ENCODE peak calls at places on chromosomes 7 and 10, in eight cellular contexts. Q is fibroblast of lung, X is GM23338, F is OCI-LY7, G is IMR-90, O is neural progenitor cell, D is PC-9, C is PC-3. S is an unnamed sample.

GRCh38 chr7:159141660-159142059 is 3.0 kb downstream of the VIPR2 start:
- DNase-seq in Q (no peak), X (peak; percentile 55), C (no peak), D (no peak), G (no peak), F (no peak), O (peak; percentile 45), S (no peak)

GRCh38 chr7:158687406-158687805 is 17.2 kb downstream of the NCAPG2 start:
- DNase-seq in Q (no peak), C (no peak), G (no peak), D (no peak), O (no peak), F (no peak), X (no peak), S (no peak)

GRCh38 chr7:41188163-41189130 is 514.4 kb downstream of the INHBA start:
- DNase-seq in X (peak; percentile 3), O (no peak), C (peak; percentile 90), F (no peak), D (peak; percentile 99), Q (peak; percentile 91), G (peak; percentile 88), S (peak; percentile 94)

GRCh38 chr7:142089035-142089434 is 22.5 kb upstream of the MGAM2 start:
- DNase-seq in Q (no peak), O (no peak), G (no peak), X (peak; percentile 3), F (no peak), C (no peak), D (no peak), S (no peak)

GRCh38 chr7:44999245-45000095 is 531 bp upstream of the CCM2 start:
- DNase-seq in C (peak; percentile 98), Q (peak; percentile 99), G (peak; percentile 99), F (peak; percentile 100), D (peak; percentile 98), O (peak; percentile 99), X (peak; percentile 99), S (peak; percentile 100)

GRCh38 chr7:79540592-79540991 is 87.1 kb upstream of the MAGI2 start:
- DNase-seq in F (no peak), Q (no peak), C (no peak), G (no peak), X (no peak), D (no peak), O (no peak), S (no peak)

GRCh38 chr7:104973909-104974415 is 40.0 kb upstream of the KMT2E start:
- DNase-seq in Q (peak; percentile 94), C (no peak), F (no peak), G (peak; percentile 92), D (no peak), X (no peak), O (no peak), S (peak; percentile 94)

GRCh38 chr10:79422178-79422892 is 23.1 kb downstream of the ZCCHC24 start:
- DNase-seq in F (no peak), C (no peak), Q (peak; percentile 84), O (no peak), X (no peak), D (no peak), G (peak; percentile 96), S (no peak)

GRCh38 chr7:219581-220150 is 27.3 kb downstream of the FAM20C start:
- DNase-seq in F (no peak), Q (no peak), O (no peak), X (no peak), G (no peak), D (no peak), C (no peak), S (no peak)

GRCh38 chr7:26583094-26583493 is 281.3 kb downstream of the SKAP2 start:
- DNase-seq in G (no peak), X (no peak), D (no peak), Q (no peak), O (no peak), F (no peak), C (no peak), S (no peak)

GRCh38 chr7:73647725-73648592 is 19.7 kb upstream of the VPS37D start:
- DNase-seq in Q (no peak), O (peak; percentile 67), X (peak; percentile 62), D (no peak), G (no peak), F (no peak), C (peak; percentile 10), S (no peak)

GRCh38 chr10:124668517-124669051 is 75.6 kb downstream of the FAM53B start:
- DNase-seq in Q (no peak), F (no peak), X (no peak), G (no peak), O (no peak), D (no peak), C (no peak), S (no peak)

GRCh38 chr10:128070161-128070560 is 56.1 kb downstream of the MKI67 start:
- DNase-seq in D (no peak), X (no peak), O (no peak), Q (no peak), C (no peak), F (no peak), G (no peak), S (no peak)

GRCh38 chr7:35820858-35821257 is 20.0 kb downstream of the SEPTIN7 start:
- DNase-seq in O (no peak), F (no peak), X (no peak), G (no peak), D (no peak), C (no peak), Q (no peak), S (no peak)

GRCh38 chr7:35817930-35818329 is 17.1 kb downstream of the SEPTIN7 start:
- DNase-seq in G (no peak), F (no peak), C (no peak), Q (no peak), X (no peak), O (no peak), D (no peak), S (no peak)

GRCh38 chr7:35819954-35820703 is 19.3 kb downstream of the SEPTIN7 start:
- DNase-seq in C (no peak), Q (no peak), G (no peak), D (no peak), O (no peak), X (no peak), F (no peak), S (no peak)

GRCh38 chr7:35818513-35818912 is 17.7 kb downstream of the SEPTIN7 start:
- DNase-seq in Q (no peak), D (no peak), O (no peak), C (no peak), F (no peak), X (no peak), G (no peak), S (no peak)

GRCh38 chr7:35819310-35819709 is 18.5 kb downstream of the SEPTIN7 start:
- DNase-seq in Q (no peak), G (no peak), F (no peak), D (no peak), C (no peak), O (no peak), X (no peak), S (no peak)
- H3K4me2 ChIP-seq in Q (no peak overlapping the region), G (no peak overlapping the region), F (no peak overlapping the region), D (no peak overlapping the region), C (no peak overlapping the region), O (no peak overlapping the region), X (no peak overlapping the region), S (no peak overlapping the region)

GRCh38 chr7:124776153-124776552 is 10.6 kb upstream of the GPR37 start:
- DNase-seq in Q (no peak), O (no peak), X (no peak), D (no peak), G (no peak), C (no peak), F (no peak), S (no peak)

GRCh38 chr7:124773339-124773738 is 7.7 kb upstream of the GPR37 start:
- DNase-seq in F (no peak), D (no peak), Q (no peak), O (no peak), C (no peak), G (no peak), X (no peak), S (no peak)

GRCh38 chr7:124775422-124775821 is 9.8 kb upstream of the GPR37 start:
- DNase-seq in D (no peak), O (no peak), F (no peak), G (no peak), X (no peak), C (no peak), Q (no peak), S (no peak)

GRCh38 chr7:124777268-124777667 is 11.7 kb upstream of the GPR37 start:
- DNase-seq in X (no peak), G (no peak), Q (no peak), C (peak; percentile 42), O (no peak), F (no peak), D (no peak), S (no peak)

GRCh38 chr7:124773938-124774337 is 8.3 kb upstream of the GPR37 start:
- DNase-seq in X (no peak), O (no peak), Q (no peak), C (no peak), F (no peak), D (no peak), G (no peak), S (no peak)
- H2AFZ ChIP-seq in X (no peak overlapping the region), O (no peak overlapping the region), Q (no peak overlapping the region), C (no peak overlapping the region), F (no peak overlapping the region), D (no peak overlapping the region), G (no peak overlapping the region), S (no peak overlapping the region)

DNA sequence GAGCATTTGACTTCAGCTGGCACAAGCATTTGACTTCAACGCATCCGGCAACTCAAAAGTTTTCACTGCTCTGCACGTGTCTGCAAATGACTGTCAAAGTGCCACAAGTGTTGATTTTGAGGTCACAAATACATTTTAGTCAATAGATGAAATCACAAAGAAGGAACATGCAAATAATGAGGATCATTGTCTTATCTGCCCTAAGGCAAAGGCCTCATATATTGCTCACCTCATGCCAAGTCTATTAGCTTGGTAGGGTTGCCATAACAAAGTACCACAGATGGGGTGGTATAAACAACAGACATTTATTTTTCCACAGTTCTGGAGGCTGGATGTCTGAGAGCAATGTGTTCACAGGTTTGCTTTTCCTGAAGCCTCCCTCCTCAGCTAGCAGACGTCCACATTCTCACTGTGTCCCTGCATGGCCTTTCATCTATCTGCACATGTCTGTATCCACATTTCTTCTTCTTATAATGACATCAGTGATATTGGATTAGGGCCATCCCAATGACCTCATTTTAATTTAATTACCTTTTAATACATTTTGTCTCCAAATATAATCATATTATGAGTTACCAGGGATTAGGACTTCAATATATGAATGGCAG is 59.5 kb downstream of the RELN start:
- DNase-seq in Q (no peak), C (peak; percentile 32), X (no peak), O (no peak), D (no peak), F (no peak), G (no peak), S (no peak)
- H3K4me3 ChIP-seq in Q (no peak overlapping the region), C (no peak overlapping the region), X (no peak overlapping the region), O (no peak overlapping the region), D (no peak overlapping the region), F (no peak overlapping the region), G (no peak overlapping the region), S (no peak overlapping the region)

GRCh38 chr10:35637456-35637855 is 4.6 kb downstream of the FZD8 start:
- DNase-seq in X (peak; percentile 88), O (peak; percentile 95), D (no peak), Q (no peak), F (no peak), G (no peak), C (peak; percentile 54), S (peak; percentile 22)
- H3K4me2 ChIP-seq in X (peak overlapping the region; percentile 75), O (peak overlapping the region; percentile 81), D (no peak overlapping the region), Q (no peak overlapping the region), F (no peak overlapping the region), G (no peak overlapping the region), C (peak overlapping the region; percentile 87), S (peak overlapping the region; percentile 21)